ENCODE peak calls at places on chromosome 2, in seven cellular contexts. W is AG10803, V is hippocampal formation, H is neural crest cell, L is NCI-H524, Y is HCEC 1CT, B is Daoy. F is an unnamed sample.

GRCh38 chr2:223740679-223741078 is 96.7 kb downstream of the AP1S3 start:
- DNase-seq in W (no peak), V (no peak), B (no peak), H (no peak), L (no peak), Y (no peak), F (no peak)

GRCh38 chr2:74498500-74499268 is 719 bp downstream of the LBX2 start:
- DNase-seq in V (no peak), Y (peak; percentile 75), W (no peak), B (peak; percentile 59), H (peak; percentile 28), L (no peak), F (no peak)

GRCh38 chr2:48574353-48575290 is 43.0 kb upstream of the GTF2A1L start:
- DNase-seq in L (no peak), W (no peak), H (no peak), B (no peak), V (no peak), Y (no peak), F (no peak)

GRCh38 chr2:70518557-70518956 is 35.1 kb downstream of the TGFA start:
- DNase-seq in H (no peak), W (no peak), L (no peak), V (no peak), B (no peak), Y (no peak), F (no peak)

GRCh38 chr2:160747771-160748170 is 254.2 kb upstream of the RBMS1 start:
- DNase-seq in B (peak; percentile 23), L (no peak), H (no peak), Y (peak; percentile 92), V (no peak), W (peak; percentile 96), F (no peak)

GRCh38 chr2:120954939-120955338 is 219.3 kb downstream of the GLI2 start:
- DNase-seq in W (no peak), B (no peak), Y (no peak), H (no peak), L (no peak), V (no peak), F (no peak)

GRCh38 chr2:222572761-222573174 is 83.1 kb downstream of the FARSB start:
- DNase-seq in H (no peak), B (no peak), W (peak; percentile 67), L (peak; percentile 29), V (peak; percentile 21), Y (peak; percentile 68), F (no peak)

GRCh38 chr2:149595069-149595963 is 7.7 kb upstream of the MMADHC start:
- DNase-seq in B (no peak), L (no peak), Y (peak; percentile 39), W (peak; percentile 31), V (no peak), H (no peak), F (no peak)

GRCh38 chr2:17580319-17580715 is 39.8 kb downstream of the VSNL1 start:
- DNase-seq in H (no peak), V (no peak), B (no peak), L (no peak), W (no peak), Y (no peak), F (no peak)

GRCh38 chr2:20292984-20293383 is 57.7 kb downstream of the PUM2 start:
- DNase-seq in W (no peak), L (no peak), V (no peak), H (no peak), Y (no peak), B (no peak), F (no peak)

GRCh38 chr2:236507393-236508085 is 62.1 kb upstream of the ACKR3 start:
- DNase-seq in V (no peak), Y (no peak), B (peak; percentile 75), L (peak; percentile 69), W (peak; percentile 12), H (peak; percentile 56), F (peak; percentile 73)

GRCh38 chr2:145159676-145160075 is 639.8 kb upstream of the ZEB2 start:
- DNase-seq in Y (peak; percentile 11), H (no peak), W (no peak), L (no peak), B (no peak), V (no peak), F (no peak)

GRCh38 chr2:152627010-152627957 is 90.0 kb downstream of the PRPF40A start:
- DNase-seq in V (peak; percentile 76), B (peak; percentile 5), H (no peak), W (peak; percentile 69), Y (peak; percentile 32), L (no peak), F (no peak)

GRCh38 chr2:196718796-196719564 is 79.5 kb downstream of the CCDC150 start:
- DNase-seq in H (no peak), L (no peak), Y (peak; percentile 50), W (peak; percentile 81), V (no peak), B (peak; percentile 33), F (peak; percentile 42)

GRCh38 chr2:77937366-77937765 is 415.2 kb upstream of the LRRTM4 start:
- DNase-seq in L (no peak), H (no peak), Y (no peak), W (no peak), V (no peak), B (no peak), F (no peak)

GRCh38 chr2:46873632-46874068 is 42.0 kb downstream of the MCFD2 start:
- DNase-seq in H (no peak), W (peak; percentile 96), Y (peak; percentile 92), V (no peak), L (no peak), B (peak; percentile 96), F (peak; percentile 83)

GRCh38 chr2:81937944-81938343 is 1633.4 kb upstream of the LRRTM1 start:
- DNase-seq in L (no peak), W (no peak), B (no peak), V (no peak), H (no peak), Y (no peak), F (no peak)

F was measured in aorta.